ENCODE peak calls at places on chromosome 2, in four cellular contexts. C, G, Q and V are unnamed samples. For H3K4me1, the result is how much of the 10 kb centered on the place peaks cover.

GRCh38 chr2:96895032-96895708 is 25.3 kb upstream of the SEMA4C start:
- DNase-seq in C (no peak), G (no peak), Q (no peak), V (no peak)

GRCh38 chr2:187429989-187430388 is 18.1 kb downstream of the CALCRL start:
- DNase-seq in C (no peak), G (peak), Q (no peak), V (no peak)

GRCh38 chr2:1659951-1660565 is 84.3 kb downstream of the PXDN start:
- DNase-seq in C (no peak), G (no peak), Q (no peak), V (no peak)

GRCh38 chr2:205539603-205540002 is 142.7 kb upstream of the NRP2 start:
- DNase-seq in C (no peak), G (no peak), Q (no peak), V (no peak)

GRCh38 chr2:171225302-171225980 is 64.7 kb upstream of the TLK1 start:
- DNase-seq in C (no peak), G (peak), Q (no peak), V (no peak)

GRCh38 chr2:106057206-106057605 is 136.9 kb downstream of the UXS1 start:
- DNase-seq in C (no peak), G (no peak), Q (no peak), V (no peak)

GRCh38 chr2:241801611-241802420 is 7.2 kb upstream of the NEU4 start:
- DNase-seq in C (no peak), G (no peak), Q (peak), V (no peak)

GRCh38 chr2:213004197-213004821 is 147.1 kb downstream of the IKZF2 start:
- DNase-seq in C (no peak), G (no peak), Q (no peak), V (no peak)

GRCh38 chr2:182378759-182379158 is 48.1 kb downstream of the PDE1A start:
- DNase-seq in C (no peak), G (no peak), Q (no peak), V (no peak)

GRCh38 chr2:16179701-16180402 is 239.5 kb downstream of the MYCN start:
- DNase-seq in C (no peak), G (no peak), Q (no peak), V (no peak)

GRCh38 chr2:69200107-69200520 is 186.9 kb downstream of the GFPT1 start:
- DNase-seq in C (peak), G (no peak), Q (peak), V (no peak)

GRCh38 chr2:24972315-24972958 is 682 bp upstream of the DNAJC27 start:
- DNase-seq in C (peak), G (peak), Q (peak), V (peak)

GRCh38 chr2:182732736-182733135 is 16.7 kb downstream of the DNAJC10 start:
- DNase-seq in C (no peak), G (no peak), Q (no peak), V (no peak)

GRCh38 chr2:9752441-9753275 is 90.6 kb upstream of the TAF1B start:
- DNase-seq in C (no peak), G (no peak), Q (peak), V (no peak)

GRCh38 chr2:15260196-15260595 is 300.9 kb downstream of the NBAS start:
- DNase-seq in C (no peak), G (no peak), Q (no peak), V (no peak)

GRCh38 chr2:220043993-220044335 is 416.5 kb downstream of the SLC4A3 start:
- DNase-seq in C (no peak), G (no peak), Q (no peak), V (no peak)

GRCh38 chr2:124250433-124250832 is 225.3 kb downstream of the CNTNAP5 start:
- DNase-seq in C (no peak), G (no peak), Q (no peak), V (no peak)

GRCh38 chr2:68375522-68376040 is 10.5 kb downstream of the PLEK start:
- DNase-seq in C (no peak), G (no peak), Q (no peak), V (no peak)

GRCh38 chr2:16080516-16080915 is 140.2 kb downstream of the MYCN start:
- DNase-seq in C (no peak), G (no peak), Q (no peak), V (no peak)

GRCh38 chr2:20184067-20184938 is 40.6 kb downstream of the SDC1 start:
- DNase-seq in C (no peak), G (no peak), Q (no peak), V (no peak)

GRCh38 chr2:73130790-73131189 is 18.0 kb upstream of the RAB11FIP5 start:
- DNase-seq in C (no peak), G (no peak), Q (no peak), V (no peak)

GRCh38 chr2:73131807-73132206 is 19.1 kb upstream of the RAB11FIP5 start:
- DNase-seq in C (no peak), G (no peak), Q (no peak), V (no peak)

GRCh38 chr2:73133566-73134227 is 20.9 kb upstream of the RAB11FIP5 start:
- DNase-seq in C (no peak), G (peak), Q (no peak), V (no peak)

GRCh38 chr2:73134471-73134870 is 21.7 kb upstream of the RAB11FIP5 start:
- DNase-seq in C (no peak), G (no peak), Q (no peak), V (no peak)

GRCh38 chr2:73128841-73129535 is 16.2 kb upstream of the RAB11FIP5 start:
- DNase-seq in C (no peak), G (no peak), Q (no peak), V (no peak)
- H3K4me1 ChIP-seq in C (under half), G (under half), Q (under half), V (under half)

DNA sequence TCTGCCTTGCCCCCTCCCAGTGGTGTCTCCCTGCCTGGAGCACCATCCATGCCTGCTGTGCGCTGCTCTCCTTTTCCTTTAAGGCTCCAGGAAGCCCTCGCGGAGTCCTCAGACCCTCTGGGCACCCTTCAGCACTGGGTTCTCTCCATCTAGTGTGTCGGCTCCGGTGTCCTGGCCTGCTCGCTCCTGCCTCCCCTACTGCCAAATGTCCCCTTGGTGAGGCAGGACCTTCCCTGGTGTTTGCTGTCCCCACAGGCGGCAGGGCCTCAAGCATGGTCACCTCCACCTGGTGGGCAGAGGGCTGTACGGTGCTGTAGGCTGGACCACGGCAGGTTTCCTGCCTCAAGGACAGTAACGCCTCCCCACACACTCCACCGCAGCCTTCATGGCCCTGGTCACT is 90.2 kb downstream of the DGKD start:
- DNase-seq in C (no peak), G (no peak), Q (peak), V (no peak)
- TF ChIP-seq POLR2A in C (no peak), G (no peak), Q (no peak), V (no peak)

DNA sequence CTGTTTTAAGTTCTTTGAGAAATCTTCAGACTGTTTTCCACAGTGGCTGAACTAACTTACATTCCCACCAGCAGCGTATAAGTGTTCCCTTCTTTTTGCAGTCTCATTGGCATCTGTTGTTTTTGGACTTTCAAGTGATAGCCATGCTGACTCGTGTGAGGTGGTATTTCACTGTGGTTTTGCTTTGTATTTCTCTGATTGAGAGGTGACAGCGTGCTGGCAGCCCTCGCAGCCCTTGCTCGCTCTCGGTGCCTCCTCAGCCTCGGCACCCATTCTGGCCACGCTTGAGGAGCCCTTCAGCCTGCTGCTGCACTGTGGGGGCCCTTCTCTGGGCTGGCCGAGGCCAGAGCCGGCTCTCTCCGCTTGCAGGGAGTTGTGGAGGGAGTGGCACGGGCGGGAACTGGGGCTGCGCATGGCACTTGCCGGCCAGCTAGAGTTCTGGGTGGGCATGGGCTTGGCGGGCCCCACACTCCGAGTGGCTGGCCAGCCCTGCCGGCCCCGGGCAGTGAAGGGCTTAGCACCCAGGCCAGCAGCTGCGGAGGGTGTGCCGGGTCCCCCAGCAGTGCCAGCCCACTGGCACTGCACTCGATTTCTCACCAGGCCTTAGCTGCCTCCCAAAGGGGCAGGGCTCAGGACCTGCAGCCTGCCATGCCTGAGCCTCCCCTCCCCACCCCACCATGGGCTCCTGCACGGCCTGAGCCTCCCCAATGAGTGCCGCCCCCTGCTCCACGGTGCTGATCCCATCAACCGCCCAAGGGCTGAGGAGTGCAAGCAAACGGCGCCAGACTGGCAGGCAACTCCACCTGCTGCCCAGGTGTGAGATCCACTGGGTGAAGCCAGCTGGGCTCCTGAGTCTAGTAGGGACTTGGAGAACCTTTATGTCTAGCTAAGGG is 151.7 kb downstream of the IRS1 start:
- DNase-seq in C (no peak), G (no peak), Q (no peak), V (no peak)
- H3K4me1 ChIP-seq in C (under half), G (under half), Q (under half), V (under half)

GRCh38 chr2:65019010-65019409 is 29.8 kb downstream of the SLC1A4 start:
- DNase-seq in C (no peak), G (no peak), Q (no peak), V (no peak)

GRCh38 chr2:65022189-65022588 is 33.0 kb downstream of the SLC1A4 start:
- DNase-seq in C (no peak), G (no peak), Q (no peak), V (no peak)

GRCh38 chr2:65021709-65022108 is 32.5 kb downstream of the SLC1A4 start:
- DNase-seq in C (no peak), G (no peak), Q (no peak), V (no peak)

GRCh38 chr2:65019675-65020195 is 30.5 kb downstream of the SLC1A4 start:
- DNase-seq in C (no peak), G (no peak), Q (no peak), V (no peak)

DNA sequence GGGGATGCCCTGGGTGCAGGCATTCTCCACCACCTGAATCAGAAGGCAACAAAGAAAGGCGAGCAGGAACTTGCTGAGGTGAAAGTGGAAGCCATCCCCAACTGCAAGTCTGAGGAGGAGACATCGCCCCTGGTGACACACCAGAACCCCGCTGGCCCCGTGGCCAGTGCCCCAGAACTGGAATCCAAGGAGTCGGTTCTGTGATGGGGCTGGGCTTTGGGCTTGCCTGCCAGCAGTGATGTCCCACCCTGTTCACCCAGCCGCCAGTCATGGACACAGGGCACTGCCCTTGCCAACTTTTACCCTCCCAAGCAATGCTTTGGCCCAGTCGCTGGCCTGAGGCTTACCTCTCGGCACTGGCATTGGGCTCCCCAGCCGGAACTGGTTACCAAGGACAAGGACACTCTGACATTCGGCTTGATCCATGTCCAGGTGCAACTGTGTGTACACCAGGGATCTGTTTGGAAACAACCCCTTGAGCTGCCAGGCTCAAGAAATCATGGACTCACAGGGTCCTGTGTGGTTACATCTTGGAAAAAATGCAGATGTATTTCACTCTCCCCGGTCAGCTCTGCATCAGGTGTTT is 31.8 kb downstream of the SLC1A4 start:
- DNase-seq in C (no peak), G (no peak), Q (no peak), V (no peak)
- TF ChIP-seq POLR2A in C (no peak), G (no peak), Q (no peak), V (no peak)

DNA sequence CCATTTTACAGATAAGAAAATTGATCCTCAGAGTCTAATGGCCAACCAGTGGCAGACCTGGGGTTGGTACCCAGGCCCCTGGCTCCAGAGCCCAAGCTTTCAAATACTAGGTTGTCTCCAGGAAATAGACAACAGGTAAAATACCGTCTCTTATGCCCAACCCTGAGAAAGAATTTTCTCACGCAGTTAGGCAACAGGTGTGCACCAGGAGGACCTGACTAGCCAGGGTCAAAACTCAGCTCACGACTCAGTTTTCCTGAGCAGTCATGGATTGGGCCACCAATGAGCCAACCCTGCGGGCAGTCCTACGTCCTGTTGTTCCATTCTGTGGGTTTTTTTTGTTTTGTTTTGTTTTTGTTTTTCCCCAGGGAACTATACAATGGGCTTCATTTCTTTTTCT is 13.5 kb downstream of the TRIB2 start:
- DNase-seq in C (no peak), G (no peak), Q (no peak), V (no peak)
- H3K4me1 ChIP-seq in C (under half), G (under half), Q (under half), V (under half)